ENCODE peak calls at places on chromosome 7, in four cellular contexts. One of them, this sample, is unnamed.

GRCh38 chr7:30173058-30173897 is 38.5 kb downstream of the MTURN start:
- DNase-seq in HFF-Myc: peak
- DNase-seq in activated T-helper 9 cell treated with anti-CD3 and anti-CD28 coated beads, Interleukin-2, amount 50 U/mL, for 16 hours: no peak
- DNase-seq in COLO829: peak
- DNase-seq in this sample: peak

GRCh38 chr7:116802144-116802747 is 60.1 kb upstream of the CAPZA2 start:
- DNase-seq in COLO829: no peak
- DNase-seq in activated T-helper 9 cell treated with anti-CD3 and anti-CD28 coated beads, Interleukin-2, amount 50 U/mL, for 16 hours: no peak
- DNase-seq in HFF-Myc: no peak
- DNase-seq in this sample: no peak

GRCh38 chr7:43692582-43693373 is 36.5 kb downstream of the COA1 start:
- DNase-seq in activated T-helper 9 cell treated with anti-CD3 and anti-CD28 coated beads, Interleukin-2, amount 50 U/mL, for 16 hours: no peak
- DNase-seq in COLO829: no peak
- DNase-seq in HFF-Myc: no peak
- DNase-seq in this sample: no peak

GRCh38 chr7:28587211-28587610 is 174.9 kb downstream of the CREB5 start:
- DNase-seq in activated T-helper 9 cell treated with anti-CD3 and anti-CD28 coated beads, Interleukin-2, amount 50 U/mL, for 16 hours: no peak
- DNase-seq in HFF-Myc: no peak
- DNase-seq in COLO829: peak
- DNase-seq in this sample: no peak

GRCh38 chr7:138475377-138475776 is 15.3 kb downstream of the TRIM24 start:
- DNase-seq in COLO829: no peak
- DNase-seq in activated T-helper 9 cell treated with anti-CD3 and anti-CD28 coated beads, Interleukin-2, amount 50 U/mL, for 16 hours: no peak
- DNase-seq in HFF-Myc: no peak
- DNase-seq in this sample: no peak

GRCh38 chr7:72710983-72711382 is 117.0 kb downstream of the TYW1B start:
- DNase-seq in HFF-Myc: no peak
- DNase-seq in activated T-helper 9 cell treated with anti-CD3 and anti-CD28 coated beads, Interleukin-2, amount 50 U/mL, for 16 hours: no peak
- DNase-seq in COLO829: no peak
- DNase-seq in this sample: no peak

GRCh38 chr7:2651847-2652735 is 20.3 kb downstream of the TTYH3 start:
- DNase-seq in HFF-Myc: no peak
- DNase-seq in activated T-helper 9 cell treated with anti-CD3 and anti-CD28 coated beads, Interleukin-2, amount 50 U/mL, for 16 hours: no peak
- DNase-seq in COLO829: peak
- DNase-seq in this sample: no peak

GRCh38 chr7:142299226-142299625 is 41.4 kb upstream of the PRSS58 start:
- DNase-seq in activated T-helper 9 cell treated with anti-CD3 and anti-CD28 coated beads, Interleukin-2, amount 50 U/mL, for 16 hours: no peak
- DNase-seq in COLO829: no peak
- DNase-seq in HFF-Myc: no peak
- DNase-seq in this sample: no peak

GRCh38 chr7:148958061-148958460 is 70.2 kb downstream of the PDIA4 start:
- DNase-seq in COLO829: no peak
- DNase-seq in HFF-Myc: no peak
- DNase-seq in activated T-helper 9 cell treated with anti-CD3 and anti-CD28 coated beads, Interleukin-2, amount 50 U/mL, for 16 hours: no peak
- DNase-seq in this sample: no peak

GRCh38 chr7:98084631-98085030 is 22.0 kb upstream of the LMTK2 start:
- DNase-seq in HFF-Myc: no peak
- DNase-seq in activated T-helper 9 cell treated with anti-CD3 and anti-CD28 coated beads, Interleukin-2, amount 50 U/mL, for 16 hours: no peak
- DNase-seq in COLO829: no peak
- DNase-seq in this sample: no peak

GRCh38 chr7:405489-406211 is 114.0 kb downstream of the PDGFA start:
- DNase-seq in HFF-Myc: no peak
- DNase-seq in COLO829: no peak
- DNase-seq in activated T-helper 9 cell treated with anti-CD3 and anti-CD28 coated beads, Interleukin-2, amount 50 U/mL, for 16 hours: no peak
- DNase-seq in this sample: peak

GRCh38 chr7:74027683-74028320 is at the start of gene ELN:
- DNase-seq in COLO829: no peak
- DNase-seq in HFF-Myc: no peak
- DNase-seq in activated T-helper 9 cell treated with anti-CD3 and anti-CD28 coated beads, Interleukin-2, amount 50 U/mL, for 16 hours: no peak
- DNase-seq in this sample: peak

GRCh38 chr7:151820486-151821105 is 56.3 kb downstream of the PRKAG2 start:
- DNase-seq in activated T-helper 9 cell treated with anti-CD3 and anti-CD28 coated beads, Interleukin-2, amount 50 U/mL, for 16 hours: no peak
- DNase-seq in HFF-Myc: no peak
- DNase-seq in COLO829: no peak
- DNase-seq in this sample: no peak

GRCh38 chr7:191105-192034 is 1.0 kb upstream of the FAM20C start:
- DNase-seq in activated T-helper 9 cell treated with anti-CD3 and anti-CD28 coated beads, Interleukin-2, amount 50 U/mL, for 16 hours: no peak
- DNase-seq in HFF-Myc: peak
- DNase-seq in COLO829: peak
- DNase-seq in this sample: peak

GRCh38 chr7:23346316-23346715 is 47.2 kb downstream of the MALSU1 start:
- DNase-seq in activated T-helper 9 cell treated with anti-CD3 and anti-CD28 coated beads, Interleukin-2, amount 50 U/mL, for 16 hours: no peak
- DNase-seq in HFF-Myc: no peak
- DNase-seq in COLO829: no peak
- DNase-seq in this sample: no peak

GRCh38 chr7:43119371-43120069 is 7.1 kb downstream of the HECW1 start:
- DNase-seq in activated T-helper 9 cell treated with anti-CD3 and anti-CD28 coated beads, Interleukin-2, amount 50 U/mL, for 16 hours: no peak
- DNase-seq in HFF-Myc: no peak
- DNase-seq in COLO829: no peak
- DNase-seq in this sample: no peak

GRCh38 chr7:128243273-128243672 is 2.2 kb downstream of the LEP start:
- DNase-seq in COLO829: no peak
- DNase-seq in HFF-Myc: no peak
- DNase-seq in activated T-helper 9 cell treated with anti-CD3 and anti-CD28 coated beads, Interleukin-2, amount 50 U/mL, for 16 hours: no peak
- DNase-seq in this sample: no peak

GRCh38 chr7:158018971-158019645 is 568.5 kb downstream of the PTPRN2 start:
- DNase-seq in COLO829: no peak
- DNase-seq in HFF-Myc: no peak
- DNase-seq in activated T-helper 9 cell treated with anti-CD3 and anti-CD28 coated beads, Interleukin-2, amount 50 U/mL, for 16 hours: no peak
- DNase-seq in this sample: no peak

GRCh38 chr7:45028920-45029344 is 28.9 kb downstream of the CCM2 start:
- DNase-seq in activated T-helper 9 cell treated with anti-CD3 and anti-CD28 coated beads, Interleukin-2, amount 50 U/mL, for 16 hours: no peak
- DNase-seq in HFF-Myc: no peak
- DNase-seq in COLO829: no peak
- DNase-seq in this sample: no peak

GRCh38 chr7:298739-299138 is 8.8 kb downstream of the FOXL3 start:
- DNase-seq in COLO829: no peak
- DNase-seq in activated T-helper 9 cell treated with anti-CD3 and anti-CD28 coated beads, Interleukin-2, amount 50 U/mL, for 16 hours: no peak
- DNase-seq in HFF-Myc: no peak
- DNase-seq in this sample: no peak

GRCh38 chr7:159147687-159148086 is 3.0 kb upstream of the VIPR2 start:
- DNase-seq in activated T-helper 9 cell treated with anti-CD3 and anti-CD28 coated beads, Interleukin-2, amount 50 U/mL, for 16 hours: no peak
- DNase-seq in HFF-Myc: no peak
- DNase-seq in COLO829: no peak
- DNase-seq in this sample: no peak

GRCh38 chr7:102140952-102141370 is 145.7 kb upstream of the SH2B2 start:
- DNase-seq in HFF-Myc: no peak
- DNase-seq in activated T-helper 9 cell treated with anti-CD3 and anti-CD28 coated beads, Interleukin-2, amount 50 U/mL, for 16 hours: no peak
- DNase-seq in COLO829: no peak
- DNase-seq in this sample: no peak

GRCh38 chr7:74025146-74025545 is 2.8 kb upstream of the ELN start:
- DNase-seq in HFF-Myc: no peak
- DNase-seq in COLO829: no peak
- DNase-seq in activated T-helper 9 cell treated with anti-CD3 and anti-CD28 coated beads, Interleukin-2, amount 50 U/mL, for 16 hours: no peak
- DNase-seq in this sample: no peak

GRCh38 chr7:2628137-2628482 is 3.7 kb upstream of the TTYH3 start:
- DNase-seq in HFF-Myc: no peak
- DNase-seq in activated T-helper 9 cell treated with anti-CD3 and anti-CD28 coated beads, Interleukin-2, amount 50 U/mL, for 16 hours: no peak
- DNase-seq in COLO829: peak
- DNase-seq in this sample: peak

GRCh38 chr7:138720286-138720685 is 19.1 kb upstream of the SVOPL start:
- DNase-seq in HFF-Myc: no peak
- DNase-seq in activated T-helper 9 cell treated with anti-CD3 and anti-CD28 coated beads, Interleukin-2, amount 50 U/mL, for 16 hours: no peak
- DNase-seq in COLO829: no peak
- DNase-seq in this sample: no peak

GRCh38 chr7:97851725-97852124 is 20.5 kb downstream of the ASNS start:
- DNase-seq in HFF-Myc: no peak
- DNase-seq in activated T-helper 9 cell treated with anti-CD3 and anti-CD28 coated beads, Interleukin-2, amount 50 U/mL, for 16 hours: no peak
- DNase-seq in COLO829: no peak
- DNase-seq in this sample: peak

GRCh38 chr7:36617408-36617807 is 106.9 kb downstream of the AOAH start:
- DNase-seq in HFF-Myc: no peak
- DNase-seq in COLO829: no peak
- DNase-seq in activated T-helper 9 cell treated with anti-CD3 and anti-CD28 coated beads, Interleukin-2, amount 50 U/mL, for 16 hours: no peak
- DNase-seq in this sample: no peak

GRCh38 chr7:28272461-28272877 is 91.9 kb upstream of the JAZF1 start:
- DNase-seq in HFF-Myc: peak
- DNase-seq in COLO829: peak
- DNase-seq in activated T-helper 9 cell treated with anti-CD3 and anti-CD28 coated beads, Interleukin-2, amount 50 U/mL, for 16 hours: no peak
- DNase-seq in this sample: peak